ENCODE peak calls at places on chromosomes 4 and X, in ten cellular contexts. P is cardiac muscle cell, I is OCI-LY7, E is transverse colon, Q is body of pancreas, K is IMR-90, W is HepG2, S is tibial artery, F is mesenchymal stem cell, O is NT2/D1. D is an unnamed sample.

GRCh38 chr4:40414673-40415072 is 79.5 kb downstream of the CHRNA9 start:
- DNase-seq in K (no peak), E (no peak), O (no peak), F (no peak), I (no peak), Q (no peak), W (no peak), S (no peak), P (no peak), D (no peak)

GRCh38 chrX:150907474-150907873 is 9.0 kb upstream of the CD99L2 start:
- DNase-seq in O (no peak), P (no peak), W (no peak), S (no peak), K (no peak), F (no peak), Q (no peak), E (no peak), I (no peak), D (no peak)

GRCh38 chrX:129013574-129013973 is 509.7 kb downstream of the SMARCA1 start:
- DNase-seq in P (no peak), K (no peak), S (no peak), Q (no peak), W (no peak), F (no peak), I (peak; percentile 40), E (no peak), O (no peak), D (no peak)

GRCh38 chr4:122577808-122578781 is 42.8 kb downstream of the IL21 start:
- DNase-seq in P (peak; percentile 56), E (peak; percentile 43), W (peak; percentile 41), K (peak; percentile 38), O (no peak), Q (peak; percentile 43), S (no peak), F (peak; percentile 71), I (peak; percentile 48), D (peak; percentile 77)

GRCh38 chr4:54945838-54946237 is 179.6 kb downstream of the KDR start:
- DNase-seq in P (no peak), K (no peak), O (no peak), Q (no peak), W (no peak), E (no peak), F (peak; percentile 9), S (no peak), I (peak; percentile 26), D (no peak)

GRCh38 chr4:123478859-123479345 is 82.3 kb downstream of the SPRY1 start:
- DNase-seq in W (peak; percentile 100), K (peak; percentile 49), E (peak; percentile 19), Q (peak; percentile 34), S (no peak), I (peak; percentile 78), O (no peak), F (peak; percentile 90), P (peak; percentile 60), D (no peak)

GRCh38 chr4:124061413-124061812 is 651.1 kb downstream of the ANKRD50 start:
- DNase-seq in I (no peak), P (peak; percentile 90), F (peak; percentile 51), O (no peak), K (peak; percentile 44), S (no peak), Q (no peak), W (no peak), E (no peak), D (peak; percentile 73)

GRCh38 chr4:134024251-134024650 is 177.3 kb downstream of the PABPC4L start:
- DNase-seq in F (peak; percentile 9), P (peak; percentile 12), Q (no peak), K (no peak), E (no peak), I (peak; percentile 0), S (no peak), O (no peak), W (peak; percentile 43), D (peak; percentile 11)

GRCh38 chrX:128816919-128817318 is 706.4 kb downstream of the SMARCA1 start:
- DNase-seq in I (peak; percentile 15), Q (no peak), K (no peak), P (no peak), O (peak; percentile 3), E (no peak), W (peak; percentile 22), F (no peak), S (no peak), D (peak; percentile 5)

GRCh38 chrX:50161143-50161542 is 39.7 kb downstream of the AKAP4 start:
- DNase-seq in F (peak; percentile 58), Q (no peak), E (no peak), S (no peak), W (no peak), O (no peak), K (peak; percentile 4), P (peak; percentile 4), I (no peak), D (no peak)

GRCh38 chr4:153616005-153616555 is 68.0 kb upstream of the TLR2 start:
- DNase-seq in S (no peak), I (no peak), O (no peak), W (no peak), P (no peak), F (no peak), Q (no peak), E (no peak), K (no peak), D (no peak)

GRCh38 chr4:179196511-179196910 is 1754.3 kb upstream of the AGA start:
- DNase-seq in I (no peak), S (no peak), W (no peak), K (peak; percentile 56), F (peak; percentile 22), E (no peak), Q (no peak), O (no peak), P (no peak), D (no peak)

GRCh38 chr4:51851090-51851936 is 8.4 kb downstream of the DCUN1D4 start:
- DNase-seq in S (no peak), P (no peak), W (no peak), K (no peak), E (no peak), O (no peak), F (no peak), I (peak; percentile 19), Q (no peak), D (peak; percentile 13)

GRCh38 chr4:174255790-174256189 is 27.7 kb downstream of the FBXO8 start:
- DNase-seq in W (no peak), I (no peak), O (no peak), Q (no peak), P (peak; percentile 85), K (peak; percentile 92), S (no peak), E (no peak), F (peak; percentile 79), D (no peak)

GRCh38 chr4:87848622-87849351 is 16.0 kb downstream of the MEPE start:
- DNase-seq in W (peak; percentile 47), S (peak; percentile 48), F (peak; percentile 72), I (peak; percentile 46), E (peak; percentile 29), P (peak; percentile 79), Q (peak; percentile 50), O (no peak), K (peak; percentile 56), D (peak; percentile 61)
- H3K4me3 ChIP-seq in W (no peak overlapping the region), S (peak overlapping the region; percentile 21), F (peak overlapping the region; percentile 10), I (no peak overlapping the region), E (no peak overlapping the region), P (no peak overlapping the region), Q (no peak overlapping the region), O (no peak overlapping the region), K (no peak overlapping the region), D (no peak overlapping the region)

GRCh38 chrX:1108451-1109445 is 103.7 kb downstream of the CRLF2 start:
- DNase-seq in F (no peak), S (no peak), Q (no peak), E (no peak), W (no peak), P (no peak), I (no peak), O (peak; percentile 85), K (no peak), D (no peak)
- H3K9me3 ChIP-seq in F (no peaks in the 10 kb centered on the region), S (no peaks in the 10 kb centered on the region), Q (peaks cover 9% of the 10 kb centered on the region), E (no peaks in the 10 kb centered on the region), W (no peaks in the 10 kb centered on the region), P (no peaks in the 10 kb centered on the region), I (no peaks in the 10 kb centered on the region), O (no peaks in the 10 kb centered on the region), K (peaks cover 22% of the 10 kb centered on the region), D (no peaks in the 10 kb centered on the region)

GRCh38 chr4:12778191-12778590 is 705.9 kb downstream of the RAB28 start:
- DNase-seq in Q (no peak), W (no peak), F (no peak), S (no peak), K (no peak), E (no peak), I (no peak), O (no peak), P (no peak), D (no peak)
- H3K36me3 ChIP-seq in Q (no peaks in the 10 kb centered on the region), W (no peaks in the 10 kb centered on the region), F (no peaks in the 10 kb centered on the region), S (no peaks in the 10 kb centered on the region), K (no peaks in the 10 kb centered on the region), E (no peaks in the 10 kb centered on the region), I (no peaks in the 10 kb centered on the region), O (no peaks in the 10 kb centered on the region), P (no peaks in the 10 kb centered on the region), D (no peaks in the 10 kb centered on the region)

GRCh38 chr4:107824367-107825071 is at the start of gene SGMS2:
- DNase-seq in F (peak; percentile 91), O (no peak), S (peak; percentile 91), I (no peak), P (peak; percentile 92), Q (peak; percentile 90), W (peak; percentile 55), K (peak; percentile 84), E (peak; percentile 90), D (peak; percentile 59)

GRCh38 chr4:107826427-107826980 is 1.8 kb downstream of the SGMS2 start:
- DNase-seq in E (peak; percentile 42), F (no peak), P (no peak), K (no peak), W (no peak), Q (peak; percentile 27), I (no peak), O (no peak), S (no peak), D (no peak)

GRCh38 chr4:107823870-107824366 is 814 bp upstream of the SGMS2 start:
- DNase-seq in P (no peak), W (no peak), Q (no peak), F (no peak), S (no peak), K (no peak), E (no peak), O (no peak), I (no peak), D (peak; percentile 46)

GRCh38 chr4:107828315-107828714 is 3.6 kb downstream of the SGMS2 start:
- DNase-seq in K (no peak), E (no peak), O (no peak), F (no peak), P (no peak), Q (no peak), I (no peak), S (no peak), W (no peak), D (no peak)

DNA sequence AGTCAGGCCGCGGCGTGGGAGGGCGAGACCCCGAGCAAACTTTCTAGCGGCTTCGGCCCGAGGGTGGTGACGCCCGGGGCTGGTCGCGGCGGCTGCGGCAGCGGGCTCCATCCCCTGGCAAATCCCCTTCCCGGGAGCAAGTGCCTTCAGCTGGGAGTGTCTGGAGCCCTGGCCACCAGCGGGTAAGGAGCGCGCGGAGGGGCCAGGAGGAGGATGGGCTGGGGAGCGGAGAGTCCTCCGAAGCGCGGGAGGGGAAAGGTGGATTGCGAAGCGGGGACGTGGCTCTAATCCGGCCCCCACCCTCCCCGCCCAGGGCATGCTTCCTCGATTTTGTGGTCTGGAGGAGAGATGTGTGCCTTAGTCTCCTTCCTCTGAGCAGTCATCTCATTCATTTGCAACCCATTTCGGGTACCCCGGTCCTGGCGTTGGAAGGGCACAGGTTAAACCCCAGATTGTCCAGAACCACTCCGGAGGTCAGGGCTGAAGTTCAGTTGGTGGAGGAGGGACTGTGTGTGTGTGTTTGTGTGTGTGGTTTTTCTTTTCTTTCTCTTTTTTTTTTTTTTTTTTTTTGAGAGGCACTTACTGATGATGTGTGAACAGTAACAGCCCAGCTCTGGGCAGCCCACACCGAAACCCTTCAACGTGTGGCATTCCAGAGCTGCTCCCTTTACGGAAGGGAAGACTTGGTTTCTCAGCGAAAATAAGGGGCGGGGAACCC is 499 bp downstream of the SGMS2 start:
- DNase-seq in Q (peak; percentile 69), F (peak; percentile 64), I (no peak), S (peak; percentile 42), O (no peak), W (no peak), P (peak; percentile 65), E (peak; percentile 58), K (peak; percentile 39), D (peak; percentile 45)
- H3K4me3 ChIP-seq in Q (peak overlapping the region; percentile 67), F (peak overlapping the region; percentile 93), I (no peak overlapping the region), S (peak overlapping the region; percentile 92), O (peak overlapping the region; percentile 60), W (peak overlapping the region; percentile 60), P (peak overlapping the region; percentile 69), E (peak overlapping the region; percentile 74), K (peak overlapping the region; percentile 64), D (peak overlapping the region; percentile 56)

D was measured in HAP-1.